ENCODE peak calls at places on chromosomes 3 and 15, in seven cellular contexts. L is fibroblast of lung; M is CD8-positive, alpha-beta T cell; K is foreskin keratinocyte; F is breast epithelium; B is CD4-positive, alpha-beta T cell; I is substantia nigra. W is an unnamed sample.

GRCh38 chr3:112464264-112464663 is 35.0 kb downstream of the BTLA start:
- DNase-seq in M (no peak), K (no peak), F (no peak), I (no peak), L (peak), B (no peak), W (no peak)

GRCh38 chr3:34687671-34688070 is 889.2 kb downstream of the PDCD6IP start:
- DNase-seq in L (no peak), B (no peak), K (no peak), M (no peak), F (no peak), I (no peak), W (no peak)

GRCh38 chr3:175932586-175932985 is 1073.5 kb downstream of the NAALADL2 start:
- DNase-seq in F (no peak), B (no peak), M (no peak), K (no peak), I (no peak), L (peak), W (no peak)

GRCh38 chr15:93378547-93378946 is 289.5 kb upstream of the RGMA start:
- DNase-seq in L (no peak), K (no peak), I (no peak), F (no peak), M (no peak), B (no peak), W (no peak)

GRCh38 chr3:4290272-4290893 is 12.8 kb upstream of the SETMAR start:
- DNase-seq in M (no peak), I (no peak), K (no peak), B (no peak), F (no peak), L (peak), W (peak)

GRCh38 chr3:193981534-193981933 is 154.4 kb upstream of the HES1 start:
- DNase-seq in M (no peak), K (no peak), B (no peak), F (no peak), L (no peak), I (no peak), W (no peak)

GRCh38 chr3:154086286-154086685 is 34.9 kb upstream of the ARHGEF26 start:
- DNase-seq in F (no peak), K (no peak), L (no peak), I (no peak), M (no peak), B (no peak), W (no peak)

GRCh38 chr3:98114264-98114663 is 16.3 kb upstream of the OR5H1 start:
- DNase-seq in K (no peak), M (no peak), L (no peak), I (no peak), F (no peak), B (no peak), W (no peak)

GRCh38 chr15:81095690-81096365 is 38.2 kb upstream of the CFAP161 start:
- DNase-seq in B (no peak), K (no peak), I (no peak), L (no peak), M (no peak), F (no peak), W (no peak)

GRCh38 chr15:70857547-70858265 is 3.7 kb upstream of the LARP6 start:
- DNase-seq in L (peak), B (no peak), I (no peak), F (no peak), K (no peak), M (no peak), W (no peak)

GRCh38 chr3:107524214-107525100 is 1.7 kb downstream of the BBX start:
- DNase-seq in K (peak), B (peak), I (peak), L (peak), M (peak), F (peak), W (peak)

GRCh38 chr15:57565326-57565725 is 26.4 kb upstream of the MYZAP start:
- DNase-seq in B (peak), L (no peak), I (no peak), M (no peak), F (no peak), K (no peak), W (no peak)

GRCh38 chr15:101358895-101359294 is 63.8 kb upstream of the SNRPA1 start:
- DNase-seq in M (no peak), F (no peak), B (no peak), I (no peak), K (peak), L (peak), W (no peak)

GRCh38 chr15:45891766-45892165 is 256.9 kb downstream of the SQOR start:
- DNase-seq in I (no peak), K (no peak), L (no peak), B (no peak), F (no peak), M (no peak), W (no peak)

GRCh38 chr3:107431298-107432012 is 54.2 kb downstream of the CCDC54 start:
- DNase-seq in K (no peak), I (peak), B (no peak), M (peak), F (peak), L (peak), W (peak)

GRCh38 chr15:52115598-52116427 is 3.2 kb upstream of the BCL2L10 start:
- DNase-seq in L (no peak), M (no peak), F (no peak), K (no peak), B (no peak), I (no peak), W (no peak)

GRCh38 chr15:91142097-91142744 is 42.2 kb downstream of the SV2B start:
- DNase-seq in K (no peak), F (no peak), B (no peak), M (no peak), L (no peak), I (no peak), W (no peak)

GRCh38 chr3:162507397-162507796 is 1010.8 kb downstream of the OTOL1 start:
- DNase-seq in M (no peak), B (no peak), K (no peak), F (no peak), I (no peak), L (peak), W (no peak)

GRCh38 chr15:96369825-96370621 is 39.5 kb downstream of the NR2F2 start:
- DNase-seq in K (no peak), L (no peak), F (no peak), B (no peak), M (no peak), I (no peak), W (no peak)

GRCh38 chr15:57133127-57133968 is 214.9 kb downstream of the TCF12 start:
- DNase-seq in M (no peak), K (no peak), L (peak), F (no peak), I (no peak), B (no peak), W (no peak)

GRCh38 chr3:112811917-112812660 is 34.6 kb downstream of the CD200R1L start:
- DNase-seq in F (no peak), L (no peak), M (no peak), K (no peak), B (no peak), I (no peak), W (no peak)

DNA sequence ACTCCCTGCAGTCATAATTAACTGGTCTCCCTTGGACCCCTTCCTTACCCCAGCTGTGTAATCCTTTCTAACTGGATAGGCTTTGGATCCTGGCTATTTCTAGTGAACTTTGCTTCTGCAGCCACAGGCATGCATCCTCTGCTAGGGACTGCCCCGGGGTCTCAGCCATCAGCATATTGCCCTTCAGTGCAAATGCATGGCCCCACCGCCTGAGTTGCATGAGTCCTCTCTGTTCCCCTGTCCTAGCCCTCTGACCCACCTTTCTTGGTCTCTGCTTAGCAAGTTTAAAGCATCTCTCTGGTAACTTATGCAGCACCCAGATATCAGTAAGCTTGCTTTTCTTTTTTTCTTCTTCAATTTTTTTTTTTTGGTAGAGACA is 56.2 kb upstream of the HACD2 start:
- DNase-seq in K (no peak), M (no peak), L (no peak), I (no peak), F (no peak), B (no peak), W (no peak)
- H3K27ac ChIP-seq in K (no peak), M (no peak), L (no peak), I (no peak), F (no peak), B (no peak), W (no peak)

GRCh38 chr3:187997490-187997889 is 156.5 kb upstream of the LPP start:
- DNase-seq in K (peak), M (no peak), L (peak), F (no peak), B (no peak), I (no peak), W (no peak)
- H3K27ac ChIP-seq in K (no peak), M (no peak), L (no peak), F (no peak), B (no peak), I (no peak), W (no peak)

DNA sequence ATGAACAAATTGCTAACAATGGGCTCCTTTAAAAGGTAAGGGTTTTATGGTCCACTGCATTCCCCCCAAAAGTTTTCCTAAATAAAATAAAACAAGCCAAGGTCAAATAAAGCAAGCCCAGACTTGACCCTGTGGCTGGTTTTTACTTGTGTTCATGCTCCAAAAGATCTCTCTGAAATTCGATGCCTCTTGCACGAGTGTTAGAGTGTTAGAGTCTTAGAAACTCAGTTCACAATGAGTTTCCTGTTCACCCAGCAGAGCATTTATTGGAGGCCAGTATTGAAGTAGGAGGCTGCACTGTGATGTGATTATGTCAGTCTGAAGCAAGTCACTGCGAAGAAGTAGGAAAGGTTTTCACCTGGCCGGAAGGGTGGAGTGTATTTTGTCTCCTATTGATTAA is 59.9 kb upstream of the LRTM1 start:
- DNase-seq in F (no peak), M (no peak), I (no peak), B (no peak), K (no peak), L (no peak), W (no peak)
- H3K27ac ChIP-seq in F (no peak), M (no peak), I (no peak), B (no peak), K (no peak), L (no peak), W (peak)

DNA sequence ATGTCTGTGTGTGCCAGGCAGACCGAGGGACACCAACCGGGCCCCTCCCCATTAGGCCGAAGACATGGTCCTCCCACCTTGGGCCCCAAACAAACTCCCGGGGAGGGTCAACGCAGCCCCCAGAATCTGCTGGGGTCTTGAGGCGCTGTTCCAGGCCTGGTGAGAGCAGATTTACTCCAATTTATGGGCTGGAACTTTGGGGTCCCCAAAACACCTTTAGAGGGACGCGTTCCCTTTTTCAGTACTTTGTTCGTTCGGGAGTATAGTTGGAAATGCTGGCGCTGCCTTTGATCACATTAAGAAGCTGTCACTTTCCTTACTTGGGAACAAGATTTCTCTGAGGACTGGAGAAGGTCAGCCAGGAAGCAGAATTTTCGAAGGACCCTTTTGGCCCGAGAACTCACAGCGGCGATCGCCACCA is 2.3 kb downstream of the GATA2 start:
- DNase-seq in I (no peak), M (no peak), B (no peak), K (no peak), L (peak), F (no peak), W (no peak)
- H3K27ac ChIP-seq in I (no peak), M (no peak), B (no peak), K (no peak), L (peak), F (no peak), W (no peak)

GRCh38 chr3:25648107-25648535 is 16.6 kb downstream of the TOP2B start:
- DNase-seq in K (peak), M (peak), F (no peak), L (peak), B (peak), I (peak), W (peak)
- H3K27ac ChIP-seq in K (no peak), M (no peak), F (no peak), L (no peak), B (no peak), I (peak), W (no peak)

DNA sequence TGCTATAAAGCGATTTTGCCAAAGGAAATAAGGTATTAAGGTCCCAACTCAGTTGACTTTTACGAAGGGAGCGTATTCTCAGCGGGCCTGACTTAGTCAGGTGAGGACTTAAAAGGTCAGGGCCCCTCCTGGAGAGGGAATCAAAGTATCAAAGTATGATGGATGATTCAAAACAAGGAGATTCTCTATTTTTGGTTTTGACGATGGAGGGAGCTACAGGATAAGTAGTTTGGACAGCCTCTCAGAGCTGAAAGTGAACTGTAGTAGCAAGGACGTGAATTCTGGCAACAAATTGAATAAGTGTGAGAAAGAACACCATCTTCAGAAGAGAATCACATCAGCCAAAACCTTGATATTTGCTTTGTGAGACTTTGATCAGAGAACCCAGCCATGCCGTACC is 1186.5 kb downstream of the SI start:
- DNase-seq in K (no peak), F (no peak), L (no peak), M (no peak), I (no peak), B (no peak), W (no peak)
- H3K27ac ChIP-seq in K (no peak), F (no peak), L (no peak), M (no peak), I (no peak), B (no peak), W (no peak)

DNA sequence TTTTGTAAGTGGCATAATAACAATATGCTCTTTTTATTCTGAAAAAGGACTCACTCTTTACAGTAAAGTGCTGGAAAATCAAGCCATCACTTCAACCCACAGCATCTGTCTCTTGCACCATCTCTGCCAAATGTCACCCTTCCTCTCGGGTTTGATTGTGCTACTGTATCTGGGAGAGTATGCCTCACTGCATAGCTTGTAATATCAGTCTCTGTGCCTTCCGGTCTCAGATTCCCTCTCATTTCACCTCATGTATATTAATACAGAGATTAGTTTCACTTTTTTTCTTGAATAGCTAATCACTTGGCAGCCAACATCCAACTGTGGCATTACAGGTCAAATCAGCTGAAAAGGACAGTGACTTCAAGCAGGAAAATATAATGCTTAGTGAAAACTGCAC is 605.9 kb upstream of the NAALADL2 start:
- DNase-seq in M (no peak), I (no peak), L (no peak), B (no peak), K (no peak), F (no peak), W (no peak)
- H3K27ac ChIP-seq in M (no peak), I (no peak), L (no peak), B (no peak), K (no peak), F (no peak), W (no peak)

DNA sequence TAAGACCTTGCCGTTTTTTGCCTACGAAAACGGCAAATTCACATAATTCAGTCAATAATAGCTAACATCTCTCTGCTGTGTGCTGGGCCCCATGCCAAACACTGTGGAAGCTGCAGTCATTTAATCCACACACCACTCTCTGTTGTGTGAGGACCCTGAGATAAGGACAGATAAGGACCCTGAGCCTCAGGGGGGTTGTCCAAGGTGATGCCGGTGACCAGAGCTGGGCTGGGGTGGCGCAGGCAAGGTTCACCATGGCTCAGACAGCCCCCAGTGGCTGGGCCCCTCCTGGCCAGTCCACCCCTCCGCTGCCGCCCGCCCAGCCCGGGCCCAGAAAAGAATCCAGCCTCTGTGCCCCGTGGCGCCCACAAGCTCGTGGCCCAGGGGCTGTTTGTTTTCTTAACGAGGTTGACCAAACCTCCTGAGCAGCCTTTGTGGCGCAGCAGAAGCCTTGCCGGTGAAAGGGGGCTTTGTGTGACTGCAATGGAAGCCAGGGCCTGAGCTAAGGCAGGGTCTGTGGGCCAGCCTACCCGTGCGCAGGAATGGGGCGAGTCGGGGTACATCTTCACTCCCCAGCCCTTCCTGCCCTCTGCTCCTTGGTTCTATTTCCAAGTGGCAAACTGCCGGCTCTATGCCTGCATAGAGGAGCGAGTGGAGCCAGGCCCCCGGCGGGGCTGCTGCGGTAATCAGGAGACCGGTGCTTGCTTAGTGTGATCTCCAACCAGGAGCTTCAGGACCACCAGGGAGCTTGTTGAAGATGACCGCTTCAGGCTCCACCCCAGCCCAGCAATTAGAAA is 4.4 kb upstream of the SNX22 start:
- DNase-seq in B (no peak), F (no peak), M (no peak), K (no peak), L (peak), I (no peak), W (no peak)
- H3K27ac ChIP-seq in B (no peak), F (no peak), M (no peak), K (no peak), L (no peak), I (peak), W (no peak)

W was measured in tibial nerve.